ENCODE peak calls at places on chromosomes 7 and 10, in four cellular contexts. F is DMS79 treated with DMSO at 0.1 percent for 48 hours, Q is ACHN, T is heart right ventricle. E is an unnamed sample.

GRCh38 chr7:26346611-26347200 is 55.0 kb downstream of the SNX10 start:
- DNase-seq in F (no peak), Q (peak), T (no peak), E (no peak)

GRCh38 chr10:122495406-122496340 is 34.3 kb downstream of the HTRA1 start:
- DNase-seq in F (peak), Q (no peak), T (no peak), E (no peak)

GRCh38 chr10:8617792-8618191 is 563.3 kb downstream of the GATA3 start:
- DNase-seq in F (no peak), Q (no peak), T (no peak), E (no peak)

GRCh38 chr10:125001313-125002043 is 59.6 kb downstream of the ZRANB1 start:
- DNase-seq in F (no peak), Q (no peak), T (no peak), E (peak)

GRCh38 chr10:114278140-114278883 is 39.3 kb downstream of the VWA2 start:
- DNase-seq in F (no peak), Q (no peak), T (no peak), E (no peak)

GRCh38 chr10:9209105-9209798 is 1154.8 kb downstream of the GATA3 start:
- DNase-seq in F (no peak), Q (peak), T (peak), E (peak)

GRCh38 chr10:25059990-25060389 is 43.6 kb downstream of the THNSL1 start:
- DNase-seq in F (no peak), Q (peak), T (peak), E (peak)

GRCh38 chr10:92901819-92902234 is 53.5 kb downstream of the EXOC6 start:
- DNase-seq in F (no peak), Q (no peak), T (no peak), E (no peak)

GRCh38 chr7:36207451-36208291 is 54.6 kb downstream of the EEPD1 start:
- DNase-seq in F (no peak), Q (peak), T (peak), E (peak)

GRCh38 chr10:124033887-124034218 is 59.5 kb downstream of the CHST15 start:
- DNase-seq in F (no peak), Q (no peak), T (peak), E (peak)

GRCh38 chr7:81501220-81501619 is 268.6 kb downstream of the HGF start:
- DNase-seq in F (no peak), Q (peak), T (no peak), E (no peak)

GRCh38 chr7:114405427-114405826 is 9.2 kb upstream of the FOXP2 start:
- DNase-seq in F (no peak), Q (peak), T (no peak), E (no peak)

GRCh38 chr7:27689045-27689877 is 26.6 kb upstream of the HIBADH start:
- DNase-seq in F (no peak), Q (peak), T (no peak), E (no peak)

GRCh38 chr10:17067549-17068264 is 61.9 kb downstream of the CUBN start:
- DNase-seq in F (no peak), Q (no peak), T (no peak), E (no peak)

GRCh38 chr10:130741901-130742625 is 569.5 kb downstream of the TCERG1L start:
- DNase-seq in F (no peak), Q (no peak), T (no peak), E (no peak)

GRCh38 chr7:36283711-36284130 is 105.9 kb upstream of the ANLN start:
- DNase-seq in F (no peak), Q (no peak), T (peak), E (no peak)

GRCh38 chr10:4807803-4808507 is 18.1 kb upstream of the AKR1E2 start:
- DNase-seq in F (no peak), Q (peak), T (no peak), E (no peak)

GRCh38 chr7:40332516-40332915 is 197.7 kb downstream of the SUGCT start:
- DNase-seq in F (no peak), Q (no peak), T (no peak), E (no peak)

GRCh38 chr10:43849551-43849950 is 200.9 kb upstream of the ZNF32 start:
- DNase-seq in F (no peak), Q (no peak), T (no peak), E (no peak)

GRCh38 chr10:77165445-77166316 is 471.9 kb downstream of the KCNMA1 start:
- DNase-seq in F (peak), Q (peak), T (no peak), E (peak)

GRCh38 chr10:33005322-33006282 is 47.6 kb upstream of the ITGB1 start:
- DNase-seq in F (no peak), Q (peak), T (peak), E (peak)

GRCh38 chr7:50865450-50865849 is 82.8 kb upstream of the GRB10 start:
- DNase-seq in F (no peak), Q (no peak), T (no peak), E (no peak)

GRCh38 chr10:132096863-132097478 is 31.2 kb downstream of the JAKMIP3 start:
- DNase-seq in F (no peak), Q (no peak), T (no peak), E (no peak)

GRCh38 chr7:69889338-69890080 is 291.2 kb downstream of the AUTS2 start:
- DNase-seq in F (no peak), Q (no peak), T (no peak), E (no peak)

GRCh38 chr7:4078580-4078979 is 603.5 kb upstream of the FOXK1 start:
- DNase-seq in F (no peak), Q (no peak), T (no peak), E (no peak)

GRCh38 chr10:77391605-77392235 is 245.9 kb downstream of the KCNMA1 start:
- DNase-seq in F (peak), Q (peak), T (peak), E (peak)

GRCh38 chr10:71644307-71645180 is 75.0 kb downstream of the C10orf105 start:
- DNase-seq in F (no peak), Q (no peak), T (no peak), E (no peak)

GRCh38 chr7:5636914-5637313 is 144.5 kb downstream of the RNF216 start:
- DNase-seq in F (no peak), Q (peak), T (peak), E (peak)

GRCh38 chr10:121552746-121553145 is 45.5 kb downstream of the FGFR2 start:
- DNase-seq in F (no peak), Q (no peak), T (no peak), E (no peak)

GRCh38 chr7:33876600-33877274 is 28.6 kb upstream of the BMPER start:
- DNase-seq in F (no peak), Q (no peak), T (no peak), E (no peak)

GRCh38 chr7:26404189-26404996 is 112.7 kb downstream of the SNX10 start:
- DNase-seq in F (no peak), Q (no peak), T (no peak), E (no peak)

GRCh38 chr7:79282051-79282694 is 171.3 kb downstream of the MAGI2 start:
- DNase-seq in F (no peak), Q (peak), T (no peak), E (no peak)

E was measured in ovary.